ENCODE peak calls at places on chromosome X, in nine cellular contexts. E, Q, X, C, V, Y, K, Z and A are unnamed samples.
A peak's percentile ranks its signal among the peaks of the same experiment; 100 is the strongest.

GRCh38 chrX:69503835-69504625 is at the start of gene NALF2:
- DNase-seq in E (peak; percentile 55), Q (peak; percentile 24), X (peak; percentile 39), C (peak; percentile 62), V (peak; percentile 74), Y (peak; percentile 86), K (no peak), Z (no peak), A (peak; percentile 40)

GRCh38 chrX:13130776-13131175 is 86.4 kb upstream of the FAM9C start:
- DNase-seq in E (no peak), Q (no peak), X (no peak), C (no peak), V (no peak), Y (no peak), K (no peak), Z (no peak), A (no peak)

GRCh38 chrX:374566-374965 is 12.1 kb downstream of the PPP2R3B start:
- DNase-seq in E (no peak), Q (no peak), X (no peak), C (no peak), V (no peak), Y (peak; percentile 55), K (no peak), Z (no peak), A (no peak)

GRCh38 chrX:130746077-130746476 is 156.9 kb downstream of the ENOX2 start:
- DNase-seq in E (no peak), Q (no peak), X (no peak), C (no peak), V (no peak), Y (no peak), K (no peak), Z (no peak), A (no peak)

GRCh38 chrX:56790778-56791177 is 61.7 kb downstream of the NBDY start:
- DNase-seq in E (no peak), Q (no peak), X (no peak), C (no peak), V (no peak), Y (no peak), K (no peak), Z (no peak), A (no peak)

GRCh38 chrX:10833299-10834169 is 213.1 kb upstream of the MID1 start:
- DNase-seq in E (peak; percentile 2), Q (peak; percentile 4), X (no peak), C (peak; percentile 27), V (peak; percentile 16), Y (no peak), K (no peak), Z (no peak), A (peak; percentile 7)

GRCh38 chrX:13891367-13892146 is 74.7 kb upstream of the GPM6B start:
- DNase-seq in E (no peak), Q (no peak), X (no peak), C (no peak), V (no peak), Y (no peak), K (no peak), Z (no peak), A (no peak)

GRCh38 chrX:20362268-20363002 is 95.7 kb upstream of the RPS6KA3 start:
- DNase-seq in E (no peak), Q (peak; percentile 5), X (no peak), C (peak; percentile 26), V (no peak), Y (no peak), K (no peak), Z (no peak), A (no peak)

GRCh38 chrX:18698762-18699650 is 8.4 kb upstream of the PPEF1 start:
- DNase-seq in E (no peak), Q (no peak), X (no peak), C (no peak), V (no peak), Y (no peak), K (no peak), Z (no peak), A (no peak)

GRCh38 chrX:45803383-45803921 is 602.8 kb upstream of the DIPK2B start:
- DNase-seq in E (no peak), Q (no peak), X (no peak), C (no peak), V (no peak), Y (no peak), K (peak; percentile 70), Z (peak; percentile 77), A (no peak)

GRCh38 chrX:118615141-118615540 is 112.3 kb upstream of the IL13RA1 start:
- DNase-seq in E (no peak), Q (no peak), X (no peak), C (no peak), V (no peak), Y (no peak), K (no peak), Z (no peak), A (no peak)

GRCh38 chrX:115112411-115112810 is 76.8 kb upstream of the RBMXL3 start:
- DNase-seq in E (no peak), Q (no peak), X (no peak), C (no peak), V (no peak), Y (no peak), K (no peak), Z (no peak), A (no peak)

GRCh38 chrX:78822157-78822683 is 74.7 kb downstream of the LPAR4 start:
- DNase-seq in E (no peak), Q (no peak), X (no peak), C (no peak), V (no peak), Y (no peak), K (no peak), Z (no peak), A (no peak)

GRCh38 chrX:18354369-18355329 is at the start of gene SCML2:
- DNase-seq in E (peak; percentile 41), Q (peak; percentile 4), X (peak; percentile 34), C (peak; percentile 40), V (peak; percentile 49), Y (peak; percentile 83), K (no peak), Z (no peak), A (no peak)

GRCh38 chrX:45372151-45372550 is 171.5 kb upstream of the DIPK2B start:
- DNase-seq in E (no peak), Q (no peak), X (no peak), C (no peak), V (no peak), Y (no peak), K (no peak), Z (no peak), A (no peak)

GRCh38 chrX:71652405-71652804 is 14.9 kb upstream of the LOC101059915 start:
- DNase-seq in E (peak; percentile 51), Q (peak; percentile 63), X (no peak), C (peak; percentile 31), V (peak; percentile 54), Y (peak; percentile 59), K (peak; percentile 29), Z (no peak), A (no peak)

GRCh38 chrX:87045352-87045751 is 472.2 kb upstream of the KLHL4 start:
- DNase-seq in E (no peak), Q (no peak), X (no peak), C (no peak), V (no peak), Y (no peak), K (no peak), Z (no peak), A (peak; percentile 9)

GRCh38 chrX:17933856-17934255 is 72.8 kb upstream of the RAI2 start:
- DNase-seq in E (no peak), Q (no peak), X (no peak), C (no peak), V (no peak), Y (no peak), K (no peak), Z (no peak), A (no peak)

GRCh38 chrX:10288400-10288799 is 131.6 kb downstream of the CLCN4 start:
- DNase-seq in E (no peak), Q (no peak), X (no peak), C (no peak), V (no peak), Y (no peak), K (peak; percentile 9), Z (no peak), A (no peak)

GRCh38 chrX:38805294-38806053 is 4.2 kb downstream of the MID1IP1 start:
- DNase-seq in E (no peak), Q (peak; percentile 36), X (peak; percentile 23), C (peak; percentile 67), V (peak; percentile 42), Y (peak; percentile 53), K (peak; percentile 29), Z (no peak), A (no peak)

GRCh38 chrX:45750639-45751038 is 550.0 kb upstream of the DIPK2B start:
- DNase-seq in E (no peak), Q (no peak), X (no peak), C (no peak), V (no peak), Y (no peak), K (no peak), Z (no peak), A (no peak)

GRCh38 chrX:6407541-6407940 is 127.4 kb downstream of the VCX3A start:
- DNase-seq in E (no peak), Q (no peak), X (no peak), C (no peak), V (no peak), Y (no peak), K (no peak), Z (no peak), A (no peak)

GRCh38 chrX:134548844-134549205 is 88.9 kb downstream of the HPRT1 start:
- DNase-seq in E (no peak), Q (no peak), X (no peak), C (no peak), V (no peak), Y (peak; percentile 39), K (no peak), Z (no peak), A (no peak)